ENCODE peak calls at places on chromosomes 16 and 17, in ten cellular contexts. One of them, this sample, is unnamed. For H3K27me3, the result is how much of the 10 kb centered on the place peaks cover.

GRCh38 chr16:14011846-14012245 is 59.3 kb upstream of the MRTFB start:
- DNase-seq in transverse colon: no peak
- DNase-seq in K562: no peak
- DNase-seq in upper lobe of left lung: no peak
- DNase-seq in stomach: no peak
- DNase-seq in sigmoid colon: no peak
- DNase-seq in esophagus muscularis mucosa: no peak
- DNase-seq in SK-N-SH: no peak
- DNase-seq in ovary: no peak
- DNase-seq in suprapubic skin: no peak
- DNase-seq in this sample: no peak

GRCh38 chr16:25855818-25856217 is 164.1 kb downstream of the HS3ST4 start:
- DNase-seq in transverse colon: no peak
- DNase-seq in K562: no peak
- DNase-seq in upper lobe of left lung: no peak
- DNase-seq in stomach: no peak
- DNase-seq in sigmoid colon: no peak
- DNase-seq in esophagus muscularis mucosa: peak
- DNase-seq in SK-N-SH: no peak
- DNase-seq in ovary: no peak
- DNase-seq in suprapubic skin: no peak
- DNase-seq in this sample: no peak

GRCh38 chr16:15493416-15494181 is 59.2 kb downstream of the BMERB1 start:
- DNase-seq in transverse colon: no peak
- DNase-seq in K562: no peak
- DNase-seq in upper lobe of left lung: no peak
- DNase-seq in stomach: no peak
- DNase-seq in sigmoid colon: no peak
- DNase-seq in esophagus muscularis mucosa: no peak
- DNase-seq in SK-N-SH: no peak
- DNase-seq in ovary: no peak
- DNase-seq in suprapubic skin: peak
- DNase-seq in this sample: no peak

GRCh38 chr17:33436321-33436720 is 143.2 kb upstream of the ASIC2 start:
- DNase-seq in transverse colon: no peak
- DNase-seq in K562: no peak
- DNase-seq in upper lobe of left lung: no peak
- DNase-seq in stomach: no peak
- DNase-seq in sigmoid colon: no peak
- DNase-seq in esophagus muscularis mucosa: no peak
- DNase-seq in SK-N-SH: no peak
- DNase-seq in ovary: no peak
- DNase-seq in suprapubic skin: no peak
- DNase-seq in this sample: no peak

GRCh38 chr17:35341465-35341992 is 31.9 kb downstream of the SLFN11 start:
- DNase-seq in transverse colon: no peak
- DNase-seq in K562: no peak
- DNase-seq in upper lobe of left lung: no peak
- DNase-seq in stomach: no peak
- DNase-seq in sigmoid colon: no peak
- DNase-seq in esophagus muscularis mucosa: no peak
- DNase-seq in SK-N-SH: no peak
- DNase-seq in ovary: no peak
- DNase-seq in suprapubic skin: no peak
- DNase-seq in this sample: no peak

GRCh38 chr17:7856081-7856791 is 1.1 kb downstream of the NAA38 start:
- DNase-seq in transverse colon: peak
- DNase-seq in K562: no peak
- DNase-seq in upper lobe of left lung: peak
- DNase-seq in stomach: no peak
- DNase-seq in sigmoid colon: peak
- DNase-seq in esophagus muscularis mucosa: no peak
- DNase-seq in SK-N-SH: peak
- DNase-seq in ovary: peak
- DNase-seq in suprapubic skin: peak
- DNase-seq in this sample: peak

GRCh38 chr16:54193656-54194007 is 93.0 kb downstream of the IRX3 start:
- DNase-seq in transverse colon: peak
- DNase-seq in K562: peak
- DNase-seq in upper lobe of left lung: peak
- DNase-seq in stomach: peak
- DNase-seq in sigmoid colon: peak
- DNase-seq in esophagus muscularis mucosa: no peak
- DNase-seq in SK-N-SH: peak
- DNase-seq in ovary: peak
- DNase-seq in suprapubic skin: peak
- DNase-seq in this sample: peak

GRCh38 chr17:61490540-61490975 is 38.3 kb downstream of the TBX4 start:
- DNase-seq in transverse colon: no peak
- DNase-seq in K562: no peak
- DNase-seq in upper lobe of left lung: no peak
- DNase-seq in stomach: peak
- DNase-seq in sigmoid colon: no peak
- DNase-seq in esophagus muscularis mucosa: no peak
- DNase-seq in SK-N-SH: no peak
- DNase-seq in ovary: no peak
- DNase-seq in suprapubic skin: no peak
- DNase-seq in this sample: no peak

GRCh38 chr17:45388604-45389325 is 43.9 kb downstream of the ARHGAP27 start:
- DNase-seq in transverse colon: no peak
- DNase-seq in K562: no peak
- DNase-seq in upper lobe of left lung: no peak
- DNase-seq in stomach: no peak
- DNase-seq in sigmoid colon: peak
- DNase-seq in esophagus muscularis mucosa: no peak
- DNase-seq in SK-N-SH: no peak
- DNase-seq in ovary: no peak
- DNase-seq in suprapubic skin: no peak
- DNase-seq in this sample: no peak

GRCh38 chr17:14355556-14355955 is 54.7 kb downstream of the HS3ST3B1 start:
- DNase-seq in transverse colon: no peak
- DNase-seq in K562: no peak
- DNase-seq in upper lobe of left lung: no peak
- DNase-seq in stomach: no peak
- DNase-seq in sigmoid colon: no peak
- DNase-seq in esophagus muscularis mucosa: no peak
- DNase-seq in SK-N-SH: no peak
- DNase-seq in ovary: no peak
- DNase-seq in suprapubic skin: no peak
- DNase-seq in this sample: no peak

GRCh38 chr17:63116228-63116627 is 150.2 kb downstream of the TANC2 start:
- DNase-seq in transverse colon: no peak
- DNase-seq in K562: no peak
- DNase-seq in upper lobe of left lung: no peak
- DNase-seq in stomach: no peak
- DNase-seq in sigmoid colon: no peak
- DNase-seq in esophagus muscularis mucosa: no peak
- DNase-seq in SK-N-SH: peak
- DNase-seq in ovary: no peak
- DNase-seq in suprapubic skin: no peak
- DNase-seq in this sample: no peak

GRCh38 chr16:79792952-79793351 is 192.4 kb upstream of the MAF start:
- DNase-seq in transverse colon: peak
- DNase-seq in K562: no peak
- DNase-seq in upper lobe of left lung: no peak
- DNase-seq in stomach: no peak
- DNase-seq in sigmoid colon: no peak
- DNase-seq in esophagus muscularis mucosa: peak
- DNase-seq in SK-N-SH: peak
- DNase-seq in ovary: peak
- DNase-seq in suprapubic skin: no peak
- DNase-seq in this sample: no peak

GRCh38 chr16:50371036-50371716 is 2.4 kb upstream of the BRD7 start:
- DNase-seq in transverse colon: no peak
- DNase-seq in K562: no peak
- DNase-seq in upper lobe of left lung: no peak
- DNase-seq in stomach: no peak
- DNase-seq in sigmoid colon: no peak
- DNase-seq in esophagus muscularis mucosa: peak
- DNase-seq in SK-N-SH: no peak
- DNase-seq in ovary: no peak
- DNase-seq in suprapubic skin: no peak
- DNase-seq in this sample: no peak

GRCh38 chr16:50371936-50372595 is 3.3 kb upstream of the BRD7 start:
- DNase-seq in transverse colon: no peak
- DNase-seq in K562: no peak
- DNase-seq in upper lobe of left lung: no peak
- DNase-seq in stomach: no peak
- DNase-seq in sigmoid colon: no peak
- DNase-seq in esophagus muscularis mucosa: peak
- DNase-seq in SK-N-SH: peak
- DNase-seq in ovary: peak
- DNase-seq in suprapubic skin: no peak
- DNase-seq in this sample: no peak

GRCh38 chr16:50373345-50373701 is 4.5 kb upstream of the BRD7 start:
- DNase-seq in transverse colon: no peak
- DNase-seq in K562: no peak
- DNase-seq in upper lobe of left lung: no peak
- DNase-seq in stomach: no peak
- DNase-seq in sigmoid colon: no peak
- DNase-seq in esophagus muscularis mucosa: no peak
- DNase-seq in SK-N-SH: no peak
- DNase-seq in ovary: no peak
- DNase-seq in suprapubic skin: no peak
- DNase-seq in this sample: no peak

GRCh38 chr16:50373780-50374179 is 5.0 kb upstream of the BRD7 start:
- DNase-seq in transverse colon: no peak
- DNase-seq in K562: no peak
- DNase-seq in upper lobe of left lung: no peak
- DNase-seq in stomach: no peak
- DNase-seq in sigmoid colon: no peak
- DNase-seq in esophagus muscularis mucosa: peak
- DNase-seq in SK-N-SH: no peak
- DNase-seq in ovary: no peak
- DNase-seq in suprapubic skin: no peak
- DNase-seq in this sample: no peak

GRCh38 chr16:50372611-50373344 is 4.0 kb upstream of the BRD7 start:
- DNase-seq in transverse colon: peak
- DNase-seq in K562: no peak
- DNase-seq in upper lobe of left lung: peak
- DNase-seq in stomach: no peak
- DNase-seq in sigmoid colon: peak
- DNase-seq in esophagus muscularis mucosa: peak
- DNase-seq in SK-N-SH: peak
- DNase-seq in ovary: no peak
- DNase-seq in suprapubic skin: no peak
- DNase-seq in this sample: no peak
- TF ChIP-seq CTCF in transverse colon: no peak
- TF ChIP-seq CTCF in K562: no peak
- TF ChIP-seq CTCF in upper lobe of left lung: no peak
- TF ChIP-seq CTCF in stomach: no peak
- TF ChIP-seq CTCF in sigmoid colon: peak
- TF ChIP-seq CTCF in esophagus muscularis mucosa: no peak
- TF ChIP-seq CTCF in SK-N-SH: no peak
- TF ChIP-seq CTCF in ovary: no peak
- TF ChIP-seq CTCF in suprapubic skin: no peak
- TF ChIP-seq CTCF in this sample: no peak

GRCh38 chr17:52071712-52072111 is 86.8 kb downstream of the CA10 start:
- DNase-seq in transverse colon: no peak
- DNase-seq in K562: no peak
- DNase-seq in upper lobe of left lung: no peak
- DNase-seq in stomach: no peak
- DNase-seq in sigmoid colon: no peak
- DNase-seq in esophagus muscularis mucosa: no peak
- DNase-seq in SK-N-SH: no peak
- DNase-seq in ovary: no peak
- DNase-seq in suprapubic skin: no peak
- DNase-seq in this sample: no peak
- TF ChIP-seq EP300 in transverse colon: no peak
- TF ChIP-seq EP300 in K562: no peak
- TF ChIP-seq EP300 in upper lobe of left lung: no peak
- TF ChIP-seq EP300 in stomach: no peak
- TF ChIP-seq EP300 in sigmoid colon: no peak
- TF ChIP-seq EP300 in esophagus muscularis mucosa: no peak
- TF ChIP-seq EP300 in SK-N-SH: no peak
- TF ChIP-seq EP300 in ovary: no peak
- TF ChIP-seq EP300 in suprapubic skin: no peak
- TF ChIP-seq EP300 in this sample: no peak

DNA sequence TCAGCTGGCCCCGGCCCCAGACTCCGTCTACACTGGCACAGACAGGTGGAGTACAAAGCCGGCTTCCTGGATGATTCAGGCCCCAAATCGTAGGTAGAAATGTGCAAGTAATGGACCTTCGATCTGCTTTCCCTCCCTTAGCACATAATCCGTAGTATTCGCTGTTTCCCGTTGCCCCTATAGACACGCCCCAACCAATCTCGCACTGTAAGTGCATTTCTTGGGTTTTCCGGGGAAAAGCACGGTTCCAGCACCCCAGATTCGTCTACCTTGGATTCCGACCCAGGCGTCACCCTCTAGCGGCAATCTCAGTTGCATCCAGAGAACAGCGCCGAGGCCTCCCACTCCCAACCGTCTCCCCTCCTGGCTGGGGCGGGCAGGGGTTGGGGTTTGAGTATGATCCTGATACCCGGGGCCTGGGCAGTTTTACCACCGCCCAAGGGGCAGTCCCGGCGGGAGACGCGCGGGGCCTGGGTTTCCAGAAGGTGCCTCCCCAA is 12.1 kb upstream of the FOXF1 start:
- DNase-seq in transverse colon: no peak
- DNase-seq in K562: no peak
- DNase-seq in upper lobe of left lung: no peak
- DNase-seq in stomach: no peak
- DNase-seq in sigmoid colon: peak
- DNase-seq in esophagus muscularis mucosa: no peak
- DNase-seq in SK-N-SH: no peak
- DNase-seq in ovary: no peak
- DNase-seq in suprapubic skin: no peak
- DNase-seq in this sample: no peak
- H3K27me3 ChIP-seq in transverse colon: half or more
- H3K27me3 ChIP-seq in K562: half or more
- H3K27me3 ChIP-seq in upper lobe of left lung: under half
- H3K27me3 ChIP-seq in stomach: half or more
- H3K27me3 ChIP-seq in sigmoid colon: under half
- H3K27me3 ChIP-seq in esophagus muscularis mucosa: under half
- H3K27me3 ChIP-seq in SK-N-SH: half or more
- H3K27me3 ChIP-seq in ovary: under half
- H3K27me3 ChIP-seq in suprapubic skin: half or more
- H3K27me3 ChIP-seq in this sample: half or more

DNA sequence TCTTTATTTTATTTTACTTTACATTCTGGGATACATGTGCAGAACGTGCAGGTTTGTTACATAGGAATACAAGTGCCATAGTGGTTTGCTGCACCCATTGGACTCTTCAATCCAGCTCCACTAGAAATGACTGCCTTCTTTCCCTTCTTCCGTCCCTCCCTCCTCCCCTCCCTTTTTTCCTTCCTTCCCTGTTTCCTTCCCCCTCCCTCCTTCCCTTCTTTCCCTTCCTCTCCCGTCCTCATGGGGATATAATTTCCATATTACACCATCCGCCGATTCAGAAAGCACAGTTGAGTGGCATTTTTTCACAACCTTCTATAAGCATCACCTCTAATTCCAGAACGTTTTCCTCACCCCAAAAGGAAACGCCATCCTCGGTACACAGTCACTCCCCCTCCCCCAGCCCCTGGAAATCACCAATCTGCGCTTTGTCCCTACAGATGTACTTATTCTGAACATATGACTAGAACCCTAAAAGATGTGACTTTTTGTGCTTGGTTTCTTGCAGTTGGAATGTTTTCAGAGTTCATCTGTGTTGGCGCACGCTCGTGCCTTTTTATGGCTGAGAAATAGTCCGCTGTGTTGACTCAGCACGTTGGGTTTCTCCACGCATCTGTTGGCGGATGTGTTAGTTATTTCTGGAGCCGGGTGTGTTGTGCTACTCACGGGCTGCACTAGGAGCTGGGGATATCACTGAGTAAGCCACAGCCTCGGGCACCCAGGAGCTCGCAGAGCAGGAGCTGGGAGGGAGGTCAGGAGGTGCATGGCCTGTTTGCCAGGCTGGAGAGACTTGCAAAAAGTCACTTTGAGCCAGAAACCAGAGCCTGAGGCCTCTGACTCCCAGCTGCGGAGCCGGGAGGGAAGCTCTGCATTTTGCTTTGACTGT is 336.4 kb downstream of the SEC14L1 start:
- DNase-seq in transverse colon: peak
- DNase-seq in K562: no peak
- DNase-seq in upper lobe of left lung: no peak
- DNase-seq in stomach: peak
- DNase-seq in sigmoid colon: peak
- DNase-seq in esophagus muscularis mucosa: no peak
- DNase-seq in SK-N-SH: peak
- DNase-seq in ovary: peak
- DNase-seq in suprapubic skin: no peak
- DNase-seq in this sample: peak
- TF ChIP-seq CTCF in transverse colon: peak
- TF ChIP-seq CTCF in K562: no peak
- TF ChIP-seq CTCF in upper lobe of left lung: no peak
- TF ChIP-seq CTCF in stomach: no peak
- TF ChIP-seq CTCF in sigmoid colon: peak
- TF ChIP-seq CTCF in esophagus muscularis mucosa: no peak
- TF ChIP-seq CTCF in SK-N-SH: no peak
- TF ChIP-seq CTCF in ovary: no peak
- TF ChIP-seq CTCF in suprapubic skin: peak
- TF ChIP-seq CTCF in this sample: no peak